ENCODE peak calls at places on chromosome 21, in ten cellular contexts. T, C, V, Z, J, S, Q, I, R and B are unnamed samples.

GRCh38 chr21:41411449-41412089 is 14.5 kb upstream of the MX1 start:
- DNase-seq in R (no peak), Q (no peak), Z (peak; percentile 83), V (no peak), T (peak; percentile 44), S (peak; percentile 64), C (peak; percentile 18), J (no peak), I (no peak), B (peak; percentile 74)

GRCh38 chr21:38293765-38294164 is 37.0 kb downstream of the KCNJ15 start:
- DNase-seq in Q (no peak), V (no peak), R (no peak), Z (peak; percentile 63), S (no peak), I (no peak), T (no peak), C (no peak), J (no peak), B (peak; percentile 64)

GRCh38 chr21:31372176-31372765 is 28.2 kb upstream of the TIAM1 start:
- DNase-seq in J (peak; percentile 9), Q (no peak), R (no peak), T (no peak), C (no peak), I (no peak), Z (no peak), V (no peak), S (no peak), B (no peak)

GRCh38 chr21:35400233-35400939 is 351.3 kb upstream of the RUNX1 start:
- DNase-seq in I (peak; percentile 87), Z (peak; percentile 32), J (peak; percentile 59), S (peak; percentile 83), R (peak; percentile 39), T (peak; percentile 24), C (no peak), Q (peak; percentile 57), V (no peak), B (no peak)

GRCh38 chr21:44765231-44766013 is 36.2 kb downstream of the UBE2G2 start:
- DNase-seq in T (peak; percentile 53), I (peak; percentile 34), V (no peak), C (no peak), Z (no peak), Q (no peak), J (no peak), R (no peak), S (peak; percentile 34), B (no peak)

GRCh38 chr21:27359141-27359540 is 392.3 kb upstream of the ADAMTS5 start:
- DNase-seq in S (no peak), R (no peak), Z (no peak), J (peak; percentile 5), Q (no peak), T (no peak), V (no peak), C (no peak), I (peak; percentile 17), B (no peak)

GRCh38 chr21:41658321-41658720 is 108.5 kb downstream of the RIPK4 start:
- DNase-seq in C (no peak), V (no peak), I (no peak), T (no peak), S (no peak), R (peak; percentile 20), Q (no peak), J (no peak), Z (no peak), B (no peak)

GRCh38 chr21:37511848-37512247 is 145.3 kb downstream of the DYRK1A start:
- DNase-seq in Z (no peak), J (no peak), R (no peak), Q (no peak), I (no peak), C (no peak), S (no peak), T (no peak), V (no peak), B (no peak)

GRCh38 chr21:44949161-44950015 is 9.6 kb downstream of the SLX9 start:
- DNase-seq in R (peak; percentile 87), T (peak; percentile 88), V (peak; percentile 92), C (no peak), Z (peak; percentile 90), Q (peak; percentile 84), S (peak; percentile 83), I (peak; percentile 77), J (peak; percentile 26), B (peak; percentile 91)

GRCh38 chr21:32499249-32500055 is 85.9 kb downstream of the TCP10L start:
- DNase-seq in V (peak; percentile 22), C (no peak), Q (no peak), S (no peak), J (peak; percentile 73), Z (no peak), T (no peak), I (peak; percentile 71), R (no peak), B (no peak)

GRCh38 chr21:41958886-41959563 is 5.2 kb upstream of the C2CD2 start:
- DNase-seq in V (no peak), I (no peak), J (no peak), Q (no peak), T (no peak), R (no peak), Z (no peak), C (no peak), S (no peak), B (no peak)

GRCh38 chr21:15061747-15062146 is 3.1 kb downstream of the NRIP1 start:
- DNase-seq in Q (no peak), V (no peak), I (no peak), T (no peak), J (no peak), C (no peak), R (no peak), S (no peak), Z (no peak), B (no peak)
- H3K4me3 ChIP-seq in Q (peak overlapping the region; percentile 97), V (no peak overlapping the region), I (peak overlapping the region; percentile 78), T (no peak overlapping the region), J (peak overlapping the region; percentile 90), C (no peak overlapping the region), R (no peak overlapping the region), S (no peak overlapping the region), Z (peak overlapping the region; percentile 99), B (no peak overlapping the region)

GRCh38 chr21:46096997-46097825 is 701 bp upstream of the COL6A2 start:
- DNase-seq in J (no peak), I (no peak), V (peak; percentile 61), T (peak; percentile 10), Z (peak; percentile 8), Q (peak; percentile 3), S (no peak), R (peak; percentile 32), C (no peak), B (peak; percentile 24)
- H3K4me3 ChIP-seq in J (peak overlapping the region; percentile 20), I (peak overlapping the region; percentile 70), V (peak overlapping the region; percentile 76), T (no peak overlapping the region), Z (peak overlapping the region; percentile 55), Q (peak overlapping the region; percentile 75), S (peak overlapping the region; percentile 28), R (peak overlapping the region; percentile 50), C (peak overlapping the region; percentile 59), B (peak overlapping the region; percentile 68)

DNA sequence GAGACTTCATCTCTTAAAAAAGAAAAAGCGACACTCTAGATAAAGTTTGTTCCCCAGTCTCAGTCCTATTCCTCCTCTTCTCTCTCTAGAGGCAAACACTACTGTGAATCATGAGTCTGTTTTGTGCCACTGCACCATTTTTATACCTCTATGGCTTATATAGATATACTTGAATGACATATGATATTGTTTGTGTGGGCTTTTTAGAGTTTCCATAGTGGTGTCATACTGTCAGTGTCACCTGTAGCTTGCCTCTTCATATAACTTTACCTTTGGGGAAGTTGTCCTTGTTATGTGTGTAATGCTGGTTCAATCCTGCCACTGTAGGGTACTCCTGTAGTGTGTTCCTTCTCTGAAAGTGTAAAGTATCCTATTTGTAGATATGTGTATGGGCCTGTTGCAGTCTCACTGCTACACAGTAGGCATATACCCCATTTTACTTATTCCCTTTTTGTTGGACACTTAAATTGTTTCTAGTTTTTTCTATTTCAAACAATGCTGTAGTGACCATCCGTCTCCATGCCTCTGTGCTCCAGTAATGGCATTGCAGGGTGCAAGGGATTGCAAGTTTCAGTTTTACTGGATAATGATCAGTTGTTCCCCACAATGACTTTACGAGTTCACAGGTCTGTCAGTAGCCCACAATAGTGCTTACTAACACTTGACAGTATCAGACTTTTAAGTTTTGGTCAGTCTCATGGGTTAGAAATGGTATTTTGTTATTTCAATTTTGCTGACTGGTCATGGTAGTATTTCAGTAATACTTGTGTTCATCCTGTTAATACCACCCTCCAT is 2.7 kb downstream of the PRMT2 start:
- DNase-seq in S (no peak), J (no peak), Q (no peak), R (no peak), T (no peak), C (no peak), V (no peak), Z (no peak), I (no peak), B (no peak)
- H3K4me3 ChIP-seq in S (no peak overlapping the region), J (peak overlapping the region; percentile 45), Q (no peak overlapping the region), R (no peak overlapping the region), T (peak overlapping the region; percentile 97), C (no peak overlapping the region), V (no peak overlapping the region), Z (peak overlapping the region; percentile 1), I (no peak overlapping the region), B (peak overlapping the region; percentile 18)

GRCh38 chr21:29441651-29442050 is 142.9 kb downstream of the BACH1 start:
- DNase-seq in S (no peak), I (no peak), T (no peak), Q (no peak), J (peak; percentile 6), C (peak; percentile 32), Z (no peak), V (no peak), R (no peak), B (no peak)
- H3K4me3 ChIP-seq in S (no peak overlapping the region), I (no peak overlapping the region), T (no peak overlapping the region), Q (no peak overlapping the region), J (no peak overlapping the region), C (no peak overlapping the region), Z (no peak overlapping the region), V (no peak overlapping the region), R (no peak overlapping the region), B (no peak overlapping the region)

GRCh38 chr21:34129039-34129891 is 55.9 kb downstream of the MRPS6 start:
- DNase-seq in I (peak; percentile 95), J (peak; percentile 87), S (peak; percentile 87), C (peak; percentile 94), T (peak; percentile 53), R (no peak), V (peak; percentile 51), Q (peak; percentile 69), Z (peak; percentile 42), B (peak; percentile 35)
- H3K4me3 ChIP-seq in I (peak overlapping the region; percentile 19), J (peak overlapping the region; percentile 13), S (no peak overlapping the region), C (peak overlapping the region; percentile 25), T (peak overlapping the region; percentile 25), R (no peak overlapping the region), V (no peak overlapping the region), Q (no peak overlapping the region), Z (no peak overlapping the region), B (no peak overlapping the region)